ENCODE peak calls at places on chromosomes 2 and 18, in four cellular contexts. Z is spleen, D is endothelial cell of umbilical vein, U is esophagus squamous epithelium. P is an unnamed sample.

GRCh38 chr2:235283246-235283645 is 210.6 kb upstream of the AGAP1 start:
- DNase-seq in Z (no peak), U (no peak), D (no peak), P (no peak)

GRCh38 chr18:37483221-37483971 is 82.2 kb downstream of the CELF4 start:
- DNase-seq in U (no peak), Z (no peak), D (peak), P (no peak)

GRCh38 chr2:195505701-195506100 is 151.3 kb upstream of the SLC39A10 start:
- DNase-seq in D (no peak), U (no peak), Z (no peak), P (no peak)

GRCh38 chr2:79097843-79098242 is 10.1 kb upstream of the REG1B start:
- DNase-seq in U (no peak), D (no peak), Z (no peak), P (no peak)

GRCh38 chr2:107729456-107729855 is 97.2 kb upstream of the RGPD4 start:
- DNase-seq in Z (no peak), D (no peak), U (no peak), P (no peak)

GRCh38 chr2:127061377-127062273 is 45.3 kb downstream of the BIN1 start:
- DNase-seq in U (no peak), D (peak), Z (no peak), P (no peak)

GRCh38 chr2:234335676-234336228 is 161.1 kb downstream of the ARL4C start:
- DNase-seq in U (no peak), Z (peak), D (peak), P (peak)

GRCh38 chr2:126750506-126750905 is 94.5 kb downstream of the GYPC start:
- DNase-seq in Z (no peak), D (no peak), U (no peak), P (no peak)

GRCh38 chr2:38835990-38836389 is 39.7 kb downstream of the DHX57 start:
- DNase-seq in D (no peak), Z (no peak), U (no peak), P (no peak)

GRCh38 chr18:45412577-45412976 is 202.7 kb upstream of the SLC14A2 start:
- DNase-seq in U (no peak), Z (no peak), D (no peak), P (no peak)

GRCh38 chr2:11687736-11688135 is 17.7 kb upstream of the NTSR2 start:
- DNase-seq in U (no peak), D (no peak), Z (peak), P (peak)

GRCh38 chr18:50879302-50880107 is 587 bp downstream of the ME2 start:
- DNase-seq in Z (no peak), D (peak), U (no peak), P (peak)

GRCh38 chr2:185980944-185981343 is 242.3 kb downstream of the FSIP2 start:
- DNase-seq in Z (no peak), U (no peak), D (no peak), P (no peak)

GRCh38 chr2:100260712-100261620 is 61.3 kb downstream of the LONRF2 start:
- DNase-seq in Z (peak), D (peak), U (no peak), P (peak)

GRCh38 chr2:205865794-205866490 is 183.6 kb downstream of the NRP2 start:
- DNase-seq in Z (no peak), D (peak), U (no peak), P (no peak)

DNA sequence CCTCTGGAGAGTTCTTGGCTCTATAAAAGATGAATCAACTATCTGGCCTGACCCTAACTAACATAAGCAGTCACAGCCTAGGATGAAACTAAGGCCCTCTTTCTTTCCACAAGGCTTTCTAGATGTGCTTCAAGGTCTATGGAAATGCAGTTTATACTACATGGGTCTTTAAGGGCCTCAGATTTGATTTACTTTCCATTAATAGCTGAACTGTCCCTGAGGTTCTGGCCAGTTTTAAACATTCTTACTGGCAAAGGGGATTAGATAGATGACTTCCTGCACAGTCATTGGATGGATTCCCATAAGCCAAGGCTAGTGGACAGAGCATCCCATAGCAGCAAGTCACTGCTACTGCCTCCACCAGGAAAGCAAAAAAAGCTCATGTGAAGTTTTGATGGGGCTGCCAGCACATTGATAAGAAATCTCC is 38.1 kb upstream of the LCLAT1 start:
- DNase-seq in D (no peak), U (no peak), Z (no peak), P (no peak)
- TF ChIP-seq CTCF in D (no peak), U (no peak), Z (no peak), P (no peak)

GRCh38 chr2:86020984-86021383 is 84.7 kb downstream of the POLR1A start:
- DNase-seq in Z (peak), D (peak), U (no peak), P (peak)
- TF ChIP-seq POLR2A in Z (no peak), D (no peak), U (no peak), P (no peak)

GRCh38 chr2:238513346-238513745 is 86.6 kb downstream of the ASB1 start:
- DNase-seq in U (no peak), D (peak), Z (peak), P (no peak)
- TF ChIP-seq CTCF in U (peak), D (peak), Z (no peak), P (no peak)

GRCh38 chr2:152449578-152449977 is 114.6 kb downstream of the FMNL2 start:
- DNase-seq in Z (no peak), D (no peak), U (no peak), P (no peak)
- TF ChIP-seq POLR2A in Z (no peak), D (no peak), U (no peak), P (no peak)

GRCh38 chr2:187057466-187057865 is 208.5 kb upstream of the ZSWIM2 start:
- DNase-seq in U (no peak), D (no peak), Z (no peak), P (no peak)
- TF ChIP-seq CTCF in U (no peak), D (no peak), Z (no peak), P (no peak)

GRCh38 chr2:190990132-190990531 is 23.8 kb downstream of the STAT1 start:
- DNase-seq in D (no peak), U (no peak), Z (no peak), P (no peak)

GRCh38 chr2:190987116-190987515 is 26.9 kb downstream of the STAT1 start:
- DNase-seq in Z (no peak), D (no peak), U (no peak), P (no peak)

GRCh38 chr2:190988910-190989309 is 25.1 kb downstream of the STAT1 start:
- DNase-seq in U (no peak), D (no peak), Z (no peak), P (no peak)

GRCh38 chr2:190986221-190986953 is 27.6 kb downstream of the STAT1 start:
- DNase-seq in U (no peak), D (no peak), Z (no peak), P (no peak)

DNA sequence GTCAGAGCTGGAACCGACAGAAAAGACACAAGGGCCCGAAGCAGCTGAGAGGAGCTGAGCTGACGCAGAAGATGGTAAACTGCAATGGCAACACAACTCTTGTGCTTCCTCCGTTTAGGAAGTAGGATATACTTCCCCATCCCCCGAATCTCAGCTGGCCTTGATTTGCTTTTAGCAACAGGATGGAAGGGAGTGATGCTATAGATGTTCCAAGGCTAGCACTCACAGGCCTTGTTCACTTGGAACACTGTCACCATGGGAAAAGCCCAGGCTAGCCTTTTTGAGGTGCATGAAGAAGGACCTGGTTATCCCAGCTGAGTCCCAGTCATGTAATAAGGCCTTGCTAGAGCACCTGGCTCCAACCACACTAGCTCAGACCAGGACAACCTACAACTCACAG is 26.0 kb downstream of the STAT1 start:
- DNase-seq in U (no peak), Z (no peak), D (no peak), P (no peak)
- TF ChIP-seq POLR2A in U (no peak), Z (no peak), D (no peak), P (no peak)

DNA sequence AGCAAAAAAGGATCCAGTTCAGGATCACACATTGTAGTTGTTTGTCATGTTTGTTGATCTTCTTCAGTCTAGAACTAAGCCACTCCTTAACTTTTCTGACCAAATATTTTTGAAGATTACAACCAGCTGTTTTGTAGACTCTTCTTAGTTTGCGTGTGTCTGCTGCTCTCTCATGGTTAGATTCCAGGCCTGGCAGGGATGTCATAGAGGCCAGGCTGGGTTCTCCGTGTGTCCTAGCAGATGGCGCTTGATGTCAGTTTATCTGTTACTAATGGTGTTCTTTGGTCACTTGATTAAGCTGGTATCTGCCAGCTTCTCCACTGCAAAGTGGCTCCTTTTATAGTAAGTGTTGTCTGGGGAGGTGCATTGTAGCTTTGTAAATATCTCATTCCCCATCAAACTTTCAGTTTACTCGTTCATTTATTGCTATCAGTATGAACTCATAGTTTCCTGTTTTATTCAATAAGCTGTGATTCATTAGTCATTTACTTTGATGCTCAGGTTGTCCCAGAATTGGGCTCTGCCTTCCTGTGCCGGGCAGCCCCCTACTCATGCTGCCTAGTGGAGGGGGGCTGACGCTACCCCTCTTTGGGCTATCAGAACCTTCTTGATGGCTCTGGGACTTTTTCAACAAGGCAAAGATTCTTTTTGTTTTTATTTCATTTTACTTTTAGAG is 42.1 kb downstream of the GRHL1 start:
- DNase-seq in Z (no peak), U (no peak), D (peak), P (no peak)
- TF ChIP-seq CTCF in Z (no peak), U (no peak), D (no peak), P (no peak)

GRCh38 chr2:227506456-227506855 is 34.5 kb downstream of the AGFG1 start:
- DNase-seq in Z (no peak), D (no peak), U (no peak), P (no peak)
- TF ChIP-seq POLR2A in Z (no peak), D (no peak), U (no peak), P (no peak)